ENCODE peak calls at places on chromosome 16, in four cellular contexts. S is GM12878, U is H1, H is HepG2. V is an unnamed sample.

GRCh38 chr16:85799497-85800320 is at the start of the genes COX4I1 and EMC8:
- DNase-seq in H (peak), S (peak), U (peak), V (peak)

GRCh38 chr16:85649978-85650863 is 37.1 kb downstream of the GSE1 start:
- DNase-seq in H (no peak), S (no peak), U (no peak), V (no peak)

GRCh38 chr16:88983771-88984687 is 7.0 kb upstream of the CBFA2T3 start:
- DNase-seq in S (no peak), U (no peak), H (no peak), V (no peak)

GRCh38 chr16:84735846-84736586 is 36.2 kb downstream of the USP10 start:
- DNase-seq in U (no peak), S (no peak), H (peak), V (no peak)

GRCh38 chr16:65392831-65393565 is 271.1 kb upstream of the CDH11 start:
- DNase-seq in S (no peak), U (no peak), H (no peak), V (no peak)

GRCh38 chr16:1946495-1947368 is 3.7 kb upstream of the MSRB1 start:
- DNase-seq in S (no peak), U (no peak), H (no peak), V (no peak)

GRCh38 chr16:4762205-4762604 is 4.8 kb downstream of the ZNF500 start:
- DNase-seq in U (no peak), H (no peak), S (no peak), V (no peak)

GRCh38 chr16:87765473-87765775 is 362 bp downstream of the KLHDC4 start:
- DNase-seq in S (no peak), H (no peak), U (no peak), V (peak)

GRCh38 chr16:67843343-67843765 is 1.2 kb downstream of the THAP11 start:
- DNase-seq in S (no peak), H (no peak), U (no peak), V (no peak)

GRCh38 chr16:31010539-31010938 is at the start of gene STX1B:
- DNase-seq in U (no peak), S (no peak), H (no peak), V (peak)

GRCh38 chr16:85610446-85611204 is 2.5 kb upstream of the GSE1 start:
- DNase-seq in U (peak), S (no peak), H (peak), V (peak)

GRCh38 chr16:50859628-50860360 is 117.9 kb downstream of the CYLD start:
- DNase-seq in U (no peak), S (no peak), H (peak), V (no peak)

GRCh38 chr16:57001026-57001669 is 11.8 kb downstream of the NLRC5 start:
- DNase-seq in U (no peak), H (no peak), S (no peak), V (no peak)

GRCh38 chr16:56998352-56998751 is 9.0 kb downstream of the NLRC5 start:
- DNase-seq in U (no peak), H (no peak), S (no peak), V (no peak)

GRCh38 chr16:56999409-57000270 is 10.3 kb downstream of the NLRC5 start:
- DNase-seq in U (no peak), S (no peak), H (no peak), V (no peak)

GRCh38 chr16:56998861-56999260 is 9.5 kb downstream of the NLRC5 start:
- DNase-seq in U (no peak), H (no peak), S (no peak), V (no peak)

DNA sequence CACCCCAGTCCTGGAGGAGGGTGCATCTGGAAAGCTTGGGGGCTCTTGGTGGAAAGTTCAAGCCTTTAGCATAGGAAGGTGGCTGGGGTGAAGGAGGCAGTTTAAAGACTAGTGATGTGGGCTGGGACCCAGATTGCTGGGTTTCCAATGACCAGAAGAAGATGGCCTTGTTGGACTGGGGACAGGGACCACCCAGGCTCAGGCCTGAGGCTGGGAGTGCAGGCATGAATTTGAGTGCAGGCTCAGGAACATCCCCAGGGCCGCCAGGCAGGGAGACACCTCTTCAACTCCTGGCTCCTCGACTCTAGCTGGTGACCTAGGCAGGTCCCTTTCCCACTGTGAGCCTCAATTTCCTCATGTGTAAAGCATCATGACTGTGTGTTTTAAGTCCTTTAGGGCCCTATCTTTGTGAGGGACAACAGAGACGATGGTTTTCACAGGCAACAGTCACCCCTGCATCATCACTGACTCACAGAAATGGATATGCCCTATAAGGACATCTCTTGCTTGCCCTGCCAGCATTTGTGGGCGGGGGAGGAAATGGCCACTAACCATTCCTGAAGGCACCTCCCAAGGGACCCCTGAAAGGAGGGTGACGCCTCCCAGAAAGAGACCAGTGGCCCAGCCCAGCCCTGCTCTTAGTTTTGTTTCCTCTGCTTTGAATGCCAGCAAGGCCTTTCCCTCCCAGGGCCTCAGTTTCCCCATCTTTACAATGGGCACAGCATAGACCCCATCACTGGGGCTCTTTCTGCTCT is 11.1 kb downstream of the NLRC5 start:
- DNase-seq in H (no peak), U (no peak), S (peak), V (no peak)
- TF ChIP-seq SUZ12 in H (no peak), U (no peak), S (no peak), V (no peak)

DNA sequence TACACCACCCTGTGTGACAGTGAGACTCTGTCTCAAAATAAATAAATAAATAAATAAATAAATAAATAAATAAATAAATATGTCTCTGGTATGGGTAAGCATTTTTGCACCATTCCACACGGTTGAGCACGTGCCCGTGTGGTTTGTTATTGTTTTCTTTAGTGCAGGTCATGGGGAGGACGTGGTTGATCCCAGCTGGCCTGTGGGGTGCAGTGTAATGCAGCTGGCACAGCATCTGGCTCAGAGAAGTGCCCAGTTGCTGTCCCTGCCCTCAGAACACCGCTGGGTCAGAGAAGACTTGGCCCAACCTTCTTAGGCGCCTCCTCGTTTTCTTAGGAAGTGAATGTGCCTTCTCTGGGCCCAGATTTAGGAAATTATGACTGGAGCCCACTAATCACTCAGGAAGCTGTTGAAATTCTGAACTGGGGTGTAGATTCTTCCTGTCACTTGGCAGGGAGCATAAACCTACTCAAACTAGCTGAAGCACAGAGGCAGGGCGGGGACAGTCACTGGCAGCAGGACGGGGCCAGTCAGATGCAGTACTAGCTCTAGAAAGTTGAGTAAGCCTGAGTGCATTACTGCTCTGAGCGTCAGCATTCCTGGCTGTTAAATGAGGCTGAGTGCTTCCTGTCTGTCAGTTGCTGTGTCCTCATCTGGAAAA is 85.9 kb downstream of the SNX29 start:
- DNase-seq in H (no peak), U (no peak), S (no peak), V (no peak)
- TF ChIP-seq SP1 in H (no peak), U (no peak), S (no peak), V (no peak)

DNA sequence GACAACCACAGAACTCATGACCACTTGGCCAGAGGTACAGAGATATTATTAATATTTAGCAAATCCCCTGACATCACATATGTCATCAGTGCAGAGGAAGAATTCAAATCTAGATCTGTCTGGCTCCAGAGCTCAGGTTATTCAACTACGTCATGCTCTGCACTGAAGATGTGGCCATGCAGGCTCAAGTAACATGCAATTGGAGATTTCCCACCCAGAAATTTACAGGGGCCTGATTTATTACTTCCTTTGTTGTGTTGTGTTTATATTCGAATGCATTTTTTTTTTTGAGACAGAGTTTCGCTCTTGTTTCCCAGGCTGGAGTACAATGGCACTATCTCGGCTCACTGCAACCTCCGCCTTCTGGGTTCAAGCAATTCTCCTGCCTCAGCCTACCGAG is 224.3 kb downstream of the HS3ST4 start:
- DNase-seq in H (no peak), U (no peak), S (no peak), V (no peak)
- TF ChIP-seq SUZ12 in H (no peak), U (no peak), S (no peak), V (no peak)

DNA sequence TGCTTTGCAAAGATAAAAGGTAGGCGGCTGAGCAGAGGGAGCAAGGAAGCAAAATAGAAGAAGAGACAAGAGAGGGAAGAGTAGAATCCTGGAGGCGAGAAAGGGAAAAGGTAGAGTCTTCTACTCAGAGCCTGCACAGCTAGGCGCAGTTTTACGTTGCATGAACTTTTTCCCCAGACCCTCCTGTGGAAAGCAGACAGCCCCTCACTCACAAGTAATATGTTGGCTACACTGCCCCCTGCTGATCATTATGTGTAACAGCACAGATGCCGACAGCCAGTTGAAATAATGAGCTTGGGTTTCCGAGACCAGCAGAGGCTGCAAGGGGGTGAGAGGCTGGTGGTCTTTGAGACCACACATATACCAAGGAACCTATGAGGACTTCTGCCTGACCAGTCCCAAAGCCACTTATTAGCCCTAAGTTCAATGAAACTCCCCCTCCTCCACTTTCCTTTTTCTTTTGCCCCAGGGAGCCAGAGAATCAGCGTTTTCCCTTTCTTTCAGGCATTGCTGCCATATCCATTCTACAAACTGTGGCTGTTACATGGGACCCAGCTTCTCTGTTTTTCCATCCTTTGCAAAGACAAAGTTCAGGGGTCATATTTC is 22.5 kb upstream of the CMTR2 start:
- DNase-seq in U (peak), H (peak), S (no peak), V (peak)
- TF ChIP-seq SP1 in U (no peak), H (no peak), S (no peak), V (no peak)

GRCh38 chr16:11245222-11245737 is 10.7 kb downstream of the SOCS1 start:
- DNase-seq in U (no peak), H (no peak), S (no peak), V (no peak)
- TF ChIP-seq SUZ12 in U (no peak), H (no peak), S (no peak), V (no peak)

GRCh38 chr16:75229172-75230031 is 10.6 kb downstream of the CTRB1 start:
- DNase-seq in H (no peak), U (no peak), S (no peak), V (no peak)
- TF ChIP-seq SP1 in H (no peak), U (no peak), S (no peak), V (no peak)

GRCh38 chr16:83312015-83312734 is 495.6 kb upstream of the HSBP1 start:
- DNase-seq in U (no peak), H (no peak), S (no peak), V (no peak)

GRCh38 chr16:83318390-83318789 is 489.4 kb upstream of the HSBP1 start:
- DNase-seq in U (no peak), H (no peak), S (no peak), V (no peak)

GRCh38 chr16:83312846-83313245 is 494.9 kb upstream of the HSBP1 start:
- DNase-seq in S (no peak), H (no peak), U (no peak), V (no peak)

GRCh38 chr16:83310816-83311215 is 497.0 kb upstream of the HSBP1 start:
- DNase-seq in H (no peak), U (no peak), S (no peak), V (no peak)

GRCh38 chr16:83315271-83315670 is 492.5 kb upstream of the HSBP1 start:
- DNase-seq in S (no peak), H (no peak), U (no peak), V (no peak)
- TF ChIP-seq SUZ12 in S (no peak), H (no peak), U (no peak), V (no peak)

DNA sequence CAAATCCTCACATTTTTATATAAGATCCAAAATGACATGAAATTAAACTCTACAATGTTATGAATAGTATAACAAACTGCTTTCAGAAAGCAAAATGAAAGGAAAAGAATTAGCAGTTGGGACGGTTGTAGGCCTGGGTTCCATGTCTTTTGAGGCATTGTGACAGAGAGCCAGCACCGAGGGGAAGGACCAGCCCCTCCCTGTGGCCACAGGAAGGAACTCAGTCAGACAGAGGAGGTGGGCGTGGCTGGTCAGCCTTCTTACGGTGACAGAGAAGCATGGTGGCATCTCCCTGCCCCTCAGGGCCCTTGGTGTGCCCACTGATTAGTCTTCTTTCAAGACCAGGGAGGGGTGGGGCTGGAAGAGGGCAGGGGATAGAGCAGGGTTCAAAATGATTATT is 5.7 kb downstream of the ZNF319 start:
- DNase-seq in H (peak), S (no peak), U (no peak), V (peak)
- TF ChIP-seq SP1 in H (no peak), S (no peak), U (no peak), V (no peak)

GRCh38 chr16:70402916-70403659 is 35.8 kb downstream of the ST3GAL2 start:
- DNase-seq in S (no peak), H (peak), U (no peak), V (no peak)

GRCh38 chr16:70398177-70398743 is 40.6 kb downstream of the ST3GAL2 start:
- DNase-seq in H (no peak), S (no peak), U (no peak), V (no peak)

GRCh38 chr16:70396209-70396904 is 42.5 kb downstream of the ST3GAL2 start:
- DNase-seq in S (no peak), U (no peak), H (no peak), V (peak)

GRCh38 chr16:70399951-70400350 is 38.9 kb downstream of the ST3GAL2 start:
- DNase-seq in S (no peak), H (no peak), U (no peak), V (no peak)

GRCh38 chr16:70399326-70399725 is 39.6 kb downstream of the ST3GAL2 start:
- DNase-seq in H (no peak), U (no peak), S (no peak), V (no peak)
- TF ChIP-seq SUZ12 in H (no peak), U (no peak), S (no peak), V (no peak)

DNA sequence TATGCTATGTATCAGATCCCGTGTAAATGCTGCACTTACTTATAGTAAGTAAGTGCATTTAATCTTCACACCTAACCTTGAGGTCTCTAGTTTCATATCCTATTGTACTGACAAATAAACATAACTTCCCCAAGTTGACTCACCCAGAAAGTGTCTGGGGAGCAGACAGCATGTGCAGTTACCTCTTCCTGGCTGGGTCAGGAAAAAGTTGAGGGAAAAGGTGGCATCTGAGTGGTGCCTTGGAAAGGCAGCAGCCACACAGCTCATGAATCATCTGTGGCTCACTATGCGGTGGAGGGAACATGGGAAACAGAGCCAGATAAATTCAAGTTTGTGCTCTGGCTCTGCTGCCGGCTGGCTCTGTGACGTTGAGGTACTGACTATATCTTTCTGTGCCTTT is 382.0 kb upstream of the DYNLRB2 start:
- DNase-seq in H (no peak), S (no peak), U (no peak), V (no peak)
- TF ChIP-seq SP1 in H (no peak), S (no peak), U (no peak), V (no peak)

V was measured in HEK293T.